ENCODE peak calls at places on chromosomes 3 and 15, in ten cellular contexts. One of them, this sample, is unnamed.

GRCh38 chr3:126342991-126343661 is 14.1 kb downstream of the KLF15 start:
- DNase-seq in GM13977: peak; percentile 14
- DNase-seq in HFFc6: no peak
- DNase-seq in AG09319: no peak
- DNase-seq in AG09309: no peak
- DNase-seq in brain microvascular endothelial cell: no peak
- DNase-seq in endodermal cell: peak; percentile 86
- DNase-seq in ovary: peak; percentile 59
- DNase-seq in WTC11: peak; percentile 47
- DNase-seq in tibial nerve: no peak
- DNase-seq in this sample: peak; percentile 33

GRCh38 chr3:190807719-190808375 is 54.6 kb downstream of the GMNC start:
- DNase-seq in brain microvascular endothelial cell: no peak
- DNase-seq in AG09309: no peak
- DNase-seq in GM13977: no peak
- DNase-seq in ovary: peak; percentile 31
- DNase-seq in tibial nerve: no peak
- DNase-seq in AG09319: no peak
- DNase-seq in endodermal cell: no peak
- DNase-seq in HFFc6: no peak
- DNase-seq in WTC11: no peak
- DNase-seq in this sample: no peak

GRCh38 chr3:134768116-134768515 is 26.9 kb upstream of the EPHB1 start:
- DNase-seq in AG09319: no peak
- DNase-seq in GM13977: no peak
- DNase-seq in endodermal cell: no peak
- DNase-seq in ovary: no peak
- DNase-seq in tibial nerve: no peak
- DNase-seq in WTC11: no peak
- DNase-seq in HFFc6: no peak
- DNase-seq in AG09309: no peak
- DNase-seq in brain microvascular endothelial cell: no peak
- DNase-seq in this sample: no peak

GRCh38 chr15:41567870-41568269 is 8.9 kb downstream of the TYRO3 start:
- DNase-seq in GM13977: no peak
- DNase-seq in WTC11: no peak
- DNase-seq in endodermal cell: peak; percentile 83
- DNase-seq in ovary: no peak
- DNase-seq in AG09319: no peak
- DNase-seq in AG09309: no peak
- DNase-seq in brain microvascular endothelial cell: no peak
- DNase-seq in tibial nerve: no peak
- DNase-seq in HFFc6: no peak
- DNase-seq in this sample: no peak

GRCh38 chr3:37183976-37184375 is 9.6 kb upstream of the LRRFIP2 start:
- DNase-seq in ovary: no peak
- DNase-seq in brain microvascular endothelial cell: no peak
- DNase-seq in WTC11: no peak
- DNase-seq in HFFc6: no peak
- DNase-seq in AG09319: no peak
- DNase-seq in GM13977: no peak
- DNase-seq in endodermal cell: no peak
- DNase-seq in tibial nerve: peak; percentile 9
- DNase-seq in AG09309: no peak
- DNase-seq in this sample: no peak

GRCh38 chr3:42510325-42510724 is 7.9 kb downstream of the VIPR1 start:
- DNase-seq in AG09319: no peak
- DNase-seq in GM13977: no peak
- DNase-seq in endodermal cell: no peak
- DNase-seq in HFFc6: no peak
- DNase-seq in brain microvascular endothelial cell: no peak
- DNase-seq in AG09309: no peak
- DNase-seq in ovary: no peak
- DNase-seq in WTC11: no peak
- DNase-seq in tibial nerve: no peak
- DNase-seq in this sample: no peak

GRCh38 chr15:100601158-100601557 is 826 bp downstream of the LINS1 start:
- DNase-seq in GM13977: no peak
- DNase-seq in brain microvascular endothelial cell: no peak
- DNase-seq in WTC11: no peak
- DNase-seq in tibial nerve: no peak
- DNase-seq in HFFc6: no peak
- DNase-seq in AG09309: no peak
- DNase-seq in endodermal cell: peak; percentile 47
- DNase-seq in AG09319: no peak
- DNase-seq in ovary: no peak
- DNase-seq in this sample: peak; percentile 27

GRCh38 chr3:195105841-195106417 is 165.0 kb downstream of the XXYLT1 start:
- DNase-seq in AG09319: no peak
- DNase-seq in HFFc6: no peak
- DNase-seq in GM13977: no peak
- DNase-seq in brain microvascular endothelial cell: no peak
- DNase-seq in endodermal cell: no peak
- DNase-seq in WTC11: no peak
- DNase-seq in ovary: no peak
- DNase-seq in AG09309: no peak
- DNase-seq in tibial nerve: no peak
- DNase-seq in this sample: no peak

GRCh38 chr3:11136116-11136515 is 18.2 kb upstream of the HRH1 start:
- DNase-seq in WTC11: no peak
- DNase-seq in GM13977: no peak
- DNase-seq in endodermal cell: no peak
- DNase-seq in HFFc6: peak; percentile 21
- DNase-seq in tibial nerve: no peak
- DNase-seq in AG09309: no peak
- DNase-seq in brain microvascular endothelial cell: no peak
- DNase-seq in AG09319: no peak
- DNase-seq in ovary: no peak
- DNase-seq in this sample: no peak

GRCh38 chr3:24890012-24890411 is 395.4 kb upstream of the THRB start:
- DNase-seq in AG09309: no peak
- DNase-seq in HFFc6: no peak
- DNase-seq in endodermal cell: no peak
- DNase-seq in WTC11: no peak
- DNase-seq in GM13977: no peak
- DNase-seq in tibial nerve: no peak
- DNase-seq in brain microvascular endothelial cell: no peak
- DNase-seq in ovary: no peak
- DNase-seq in AG09319: no peak
- DNase-seq in this sample: no peak

GRCh38 chr3:87498358-87499080 is 222.1 kb upstream of the POU1F1 start:
- DNase-seq in tibial nerve: no peak
- DNase-seq in brain microvascular endothelial cell: no peak
- DNase-seq in HFFc6: no peak
- DNase-seq in GM13977: no peak
- DNase-seq in WTC11: no peak
- DNase-seq in AG09309: no peak
- DNase-seq in AG09319: no peak
- DNase-seq in endodermal cell: no peak
- DNase-seq in ovary: no peak
- DNase-seq in this sample: no peak

GRCh38 chr3:143287403-143287802 is 167.8 kb downstream of the CHST2 start:
- DNase-seq in AG09309: no peak
- DNase-seq in AG09319: no peak
- DNase-seq in tibial nerve: no peak
- DNase-seq in GM13977: no peak
- DNase-seq in brain microvascular endothelial cell: no peak
- DNase-seq in WTC11: no peak
- DNase-seq in endodermal cell: no peak
- DNase-seq in HFFc6: no peak
- DNase-seq in ovary: no peak
- DNase-seq in this sample: no peak
- TF ChIP-seq CTCF in AG09309: no peak
- TF ChIP-seq CTCF in AG09319: no peak
- TF ChIP-seq CTCF in tibial nerve: no peak
- TF ChIP-seq CTCF in GM13977: no peak
- TF ChIP-seq CTCF in brain microvascular endothelial cell: no peak
- TF ChIP-seq CTCF in WTC11: no peak
- TF ChIP-seq CTCF in endodermal cell: no peak
- TF ChIP-seq CTCF in HFFc6: no peak
- TF ChIP-seq CTCF in ovary: no peak
- TF ChIP-seq CTCF in this sample: no peak

GRCh38 chr15:74788042-74788715 is 6.3 kb downstream of the CSK start:
- DNase-seq in brain microvascular endothelial cell: no peak
- DNase-seq in WTC11: no peak
- DNase-seq in AG09319: no peak
- DNase-seq in ovary: no peak
- DNase-seq in HFFc6: no peak
- DNase-seq in endodermal cell: no peak
- DNase-seq in GM13977: no peak
- DNase-seq in tibial nerve: no peak
- DNase-seq in AG09309: no peak
- DNase-seq in this sample: no peak
- TF ChIP-seq CTCF in brain microvascular endothelial cell: no peak
- TF ChIP-seq CTCF in WTC11: peak; percentile 17
- TF ChIP-seq CTCF in AG09319: no peak
- TF ChIP-seq CTCF in ovary: no peak
- TF ChIP-seq CTCF in HFFc6: no peak
- TF ChIP-seq CTCF in endodermal cell: peak; percentile 12
- TF ChIP-seq CTCF in GM13977: no peak
- TF ChIP-seq CTCF in tibial nerve: no peak
- TF ChIP-seq CTCF in AG09309: no peak
- TF ChIP-seq CTCF in this sample: no peak

DNA sequence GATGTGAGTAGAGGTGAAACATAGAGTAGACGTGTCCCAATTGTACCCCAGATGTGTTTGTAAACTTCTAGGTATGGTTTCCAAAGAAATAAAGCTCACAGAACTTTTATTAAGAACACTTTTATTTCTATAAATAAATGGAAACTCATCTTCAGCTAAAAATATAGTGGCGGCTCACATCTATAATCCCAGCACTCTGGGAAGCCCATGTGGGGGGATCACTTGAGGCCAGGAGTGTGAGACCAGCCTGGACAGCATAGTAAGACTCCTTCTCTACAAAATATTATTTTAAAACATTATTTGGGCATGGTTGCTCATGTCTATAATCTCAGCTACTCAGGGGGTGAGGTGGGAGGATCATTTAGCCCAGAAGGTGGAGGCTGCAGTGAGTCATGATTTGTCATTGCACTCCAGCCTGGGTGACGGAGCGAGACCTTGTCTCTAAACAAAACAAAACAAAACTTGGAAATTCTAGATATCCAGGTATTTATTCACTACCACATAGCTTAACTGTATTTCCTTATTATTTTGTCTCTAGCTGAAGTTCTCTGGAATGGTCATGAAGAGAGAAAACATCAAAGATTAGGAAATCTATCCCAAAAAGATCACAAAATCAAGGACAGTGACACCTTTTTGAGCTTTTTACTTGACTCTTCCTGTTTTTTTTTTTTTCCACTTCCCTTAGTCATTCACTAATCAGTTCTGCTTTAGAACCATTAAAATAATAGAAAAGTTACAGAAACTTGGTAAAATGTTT is 258.1 kb downstream of the TIGIT start:
- DNase-seq in AG09319: no peak
- DNase-seq in WTC11: no peak
- DNase-seq in HFFc6: peak; percentile 76
- DNase-seq in brain microvascular endothelial cell: peak; percentile 89
- DNase-seq in endodermal cell: no peak
- DNase-seq in GM13977: no peak
- DNase-seq in tibial nerve: no peak
- DNase-seq in ovary: no peak
- DNase-seq in AG09309: no peak
- DNase-seq in this sample: no peak
- TF ChIP-seq CTCF in AG09319: no peak
- TF ChIP-seq CTCF in WTC11: no peak
- TF ChIP-seq CTCF in HFFc6: no peak
- TF ChIP-seq CTCF in brain microvascular endothelial cell: no peak
- TF ChIP-seq CTCF in endodermal cell: no peak
- TF ChIP-seq CTCF in GM13977: no peak
- TF ChIP-seq CTCF in tibial nerve: no peak
- TF ChIP-seq CTCF in ovary: no peak
- TF ChIP-seq CTCF in AG09309: no peak
- TF ChIP-seq CTCF in this sample: no peak

GRCh38 chr3:27532426-27532825 is 48.2 kb upstream of the SLC4A7 start:
- DNase-seq in ovary: no peak
- DNase-seq in endodermal cell: peak; percentile 60
- DNase-seq in GM13977: no peak
- DNase-seq in HFFc6: no peak
- DNase-seq in brain microvascular endothelial cell: no peak
- DNase-seq in AG09319: no peak
- DNase-seq in AG09309: no peak
- DNase-seq in WTC11: no peak
- DNase-seq in tibial nerve: no peak
- DNase-seq in this sample: no peak

GRCh38 chr3:27532931-27533607 is 48.9 kb upstream of the SLC4A7 start:
- DNase-seq in brain microvascular endothelial cell: no peak
- DNase-seq in AG09309: no peak
- DNase-seq in GM13977: no peak
- DNase-seq in WTC11: no peak
- DNase-seq in ovary: no peak
- DNase-seq in endodermal cell: peak; percentile 74
- DNase-seq in tibial nerve: no peak
- DNase-seq in AG09319: no peak
- DNase-seq in HFFc6: no peak
- DNase-seq in this sample: no peak

GRCh38 chr3:27536451-27536850 is 52.3 kb upstream of the SLC4A7 start:
- DNase-seq in ovary: no peak
- DNase-seq in endodermal cell: no peak
- DNase-seq in tibial nerve: no peak
- DNase-seq in brain microvascular endothelial cell: no peak
- DNase-seq in HFFc6: no peak
- DNase-seq in GM13977: no peak
- DNase-seq in AG09309: no peak
- DNase-seq in WTC11: no peak
- DNase-seq in AG09319: no peak
- DNase-seq in this sample: no peak

GRCh38 chr3:27535809-27536392 is 51.7 kb upstream of the SLC4A7 start:
- DNase-seq in ovary: no peak
- DNase-seq in brain microvascular endothelial cell: no peak
- DNase-seq in AG09309: no peak
- DNase-seq in GM13977: no peak
- DNase-seq in tibial nerve: no peak
- DNase-seq in WTC11: no peak
- DNase-seq in AG09319: no peak
- DNase-seq in HFFc6: peak; percentile 71
- DNase-seq in endodermal cell: no peak
- DNase-seq in this sample: no peak

DNA sequence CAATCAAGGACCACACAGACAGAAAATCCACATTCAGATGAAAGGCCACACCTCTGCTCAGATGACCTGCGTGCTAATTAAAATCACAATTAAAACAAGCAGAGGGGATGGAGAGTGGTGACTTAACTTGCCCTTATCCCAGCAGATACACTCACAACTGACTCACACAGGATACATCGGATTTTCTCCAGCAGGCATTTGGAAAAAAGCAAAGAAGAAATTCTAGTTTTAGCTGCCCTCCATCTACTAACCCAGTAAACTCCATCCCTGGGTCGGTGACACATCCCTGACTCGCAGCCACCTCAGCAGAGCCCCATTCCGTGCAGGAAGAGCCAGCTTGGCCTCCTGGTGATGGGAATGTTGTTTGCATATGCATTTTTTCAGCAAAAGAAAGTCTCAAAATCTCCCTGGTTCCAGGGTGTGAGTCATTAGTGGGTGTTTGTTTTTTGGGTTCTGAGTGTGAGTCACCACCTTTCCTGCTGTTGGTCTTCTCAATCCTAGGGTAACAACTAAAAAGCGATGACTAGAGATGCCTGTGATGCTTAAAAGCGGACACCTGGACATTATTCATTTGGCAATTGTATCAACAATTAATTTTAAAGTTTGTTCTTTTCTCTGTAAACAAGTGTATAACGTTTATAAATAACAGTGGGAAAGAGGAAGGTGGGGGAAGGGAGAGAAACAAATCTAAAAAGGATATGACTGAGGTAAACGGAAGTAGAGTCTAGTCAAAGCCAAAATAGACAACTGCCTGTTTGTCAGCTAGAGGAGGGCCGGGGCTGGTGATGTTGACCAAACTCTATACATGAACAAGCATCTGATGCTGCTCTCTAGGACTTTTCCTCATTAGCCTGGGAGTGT is 49.8 kb upstream of the SLC4A7 start:
- DNase-seq in endodermal cell: peak; percentile 94
- DNase-seq in HFFc6: peak; percentile 100
- DNase-seq in AG09309: peak; percentile 98
- DNase-seq in GM13977: no peak
- DNase-seq in AG09319: peak; percentile 89
- DNase-seq in ovary: peak; percentile 32
- DNase-seq in tibial nerve: peak; percentile 36
- DNase-seq in brain microvascular endothelial cell: peak; percentile 97
- DNase-seq in WTC11: peak; percentile 77
- DNase-seq in this sample: no peak
- TF ChIP-seq CTCF in endodermal cell: peak; percentile 60
- TF ChIP-seq CTCF in HFFc6: peak; percentile 80
- TF ChIP-seq CTCF in AG09309: peak; percentile 75
- TF ChIP-seq CTCF in GM13977: no peak
- TF ChIP-seq CTCF in AG09319: peak; percentile 59
- TF ChIP-seq CTCF in ovary: no peak
- TF ChIP-seq CTCF in tibial nerve: peak; percentile 25
- TF ChIP-seq CTCF in brain microvascular endothelial cell: peak; percentile 79
- TF ChIP-seq CTCF in WTC11: no peak
- TF ChIP-seq CTCF in this sample: no peak